ENCODE peak calls at places on chromosome 18, in five cellular contexts. One of them, this sample, is unnamed.

GRCh38 chr18:2874765-2875164 is 28.0 kb downstream of the EMILIN2 start:
- DNase-seq in CD8-positive, alpha-beta memory T cell: no peak
- DNase-seq in lower lobe of right lung: no peak
- DNase-seq in IMR-90: no peak
- DNase-seq in upper lobe of right lung: no peak
- DNase-seq in this sample: no peak

GRCh38 chr18:46141199-46141598 is 37.0 kb downstream of the HAUS1 start:
- DNase-seq in CD8-positive, alpha-beta memory T cell: no peak
- DNase-seq in lower lobe of right lung: no peak
- DNase-seq in IMR-90: no peak
- DNase-seq in upper lobe of right lung: no peak
- DNase-seq in this sample: peak; percentile 22

GRCh38 chr18:63339920-63340484 is 20.4 kb upstream of the BCL2 start:
- DNase-seq in CD8-positive, alpha-beta memory T cell: peak; percentile 54
- DNase-seq in lower lobe of right lung: no peak
- DNase-seq in IMR-90: peak; percentile 41
- DNase-seq in upper lobe of right lung: no peak
- DNase-seq in this sample: no peak

GRCh38 chr18:54020971-54021370 is 203.5 kb downstream of the MBD2 start:
- DNase-seq in CD8-positive, alpha-beta memory T cell: no peak
- DNase-seq in lower lobe of right lung: no peak
- DNase-seq in IMR-90: no peak
- DNase-seq in upper lobe of right lung: no peak
- DNase-seq in this sample: no peak

GRCh38 chr18:5197032-5197434 is at the start of gene AKAIN1:
- DNase-seq in CD8-positive, alpha-beta memory T cell: no peak
- DNase-seq in lower lobe of right lung: no peak
- DNase-seq in IMR-90: peak; percentile 18
- DNase-seq in upper lobe of right lung: peak; percentile 66
- DNase-seq in this sample: no peak

GRCh38 chr18:21099442-21099841 is 12.2 kb downstream of the ROCK1 start:
- DNase-seq in CD8-positive, alpha-beta memory T cell: no peak
- DNase-seq in lower lobe of right lung: no peak
- DNase-seq in IMR-90: no peak
- DNase-seq in upper lobe of right lung: no peak
- DNase-seq in this sample: no peak

GRCh38 chr18:11387880-11388279 is 221.5 kb upstream of the SLC35G4 start:
- DNase-seq in CD8-positive, alpha-beta memory T cell: no peak
- DNase-seq in lower lobe of right lung: no peak
- DNase-seq in IMR-90: peak; percentile 47
- DNase-seq in upper lobe of right lung: no peak
- DNase-seq in this sample: peak; percentile 15

GRCh38 chr18:10169064-10169562 is 255.3 kb downstream of the VAPA start:
- DNase-seq in CD8-positive, alpha-beta memory T cell: no peak
- DNase-seq in lower lobe of right lung: no peak
- DNase-seq in IMR-90: peak; percentile 72
- DNase-seq in upper lobe of right lung: no peak
- DNase-seq in this sample: no peak

GRCh38 chr18:37654034-37654433 is 88.4 kb upstream of the CELF4 start:
- DNase-seq in CD8-positive, alpha-beta memory T cell: no peak
- DNase-seq in lower lobe of right lung: no peak
- DNase-seq in IMR-90: no peak
- DNase-seq in upper lobe of right lung: no peak
- DNase-seq in this sample: no peak

GRCh38 chr18:42064109-42064508 is 109.1 kb downstream of the PIK3C3 start:
- DNase-seq in CD8-positive, alpha-beta memory T cell: no peak
- DNase-seq in lower lobe of right lung: no peak
- DNase-seq in IMR-90: peak; percentile 2
- DNase-seq in upper lobe of right lung: no peak
- DNase-seq in this sample: no peak

GRCh38 chr18:21081425-21081824 is 30.2 kb downstream of the ROCK1 start:
- DNase-seq in CD8-positive, alpha-beta memory T cell: no peak
- DNase-seq in lower lobe of right lung: no peak
- DNase-seq in IMR-90: no peak
- DNase-seq in upper lobe of right lung: no peak
- DNase-seq in this sample: no peak

GRCh38 chr18:79117380-79117779 is 48.2 kb downstream of the ATP9B start:
- DNase-seq in CD8-positive, alpha-beta memory T cell: no peak
- DNase-seq in lower lobe of right lung: peak; percentile 54
- DNase-seq in IMR-90: peak; percentile 18
- DNase-seq in upper lobe of right lung: no peak
- DNase-seq in this sample: no peak

GRCh38 chr18:3663870-3664512 is 214.0 kb downstream of the TGIF1 start:
- DNase-seq in CD8-positive, alpha-beta memory T cell: no peak
- DNase-seq in lower lobe of right lung: no peak
- DNase-seq in IMR-90: no peak
- DNase-seq in upper lobe of right lung: no peak
- DNase-seq in this sample: no peak

GRCh38 chr18:2805970-2806943 is 40.5 kb upstream of the EMILIN2 start:
- DNase-seq in CD8-positive, alpha-beta memory T cell: no peak
- DNase-seq in lower lobe of right lung: no peak
- DNase-seq in IMR-90: peak; percentile 73
- DNase-seq in upper lobe of right lung: no peak
- DNase-seq in this sample: no peak

GRCh38 chr18:61579581-61579980 is 246.4 kb downstream of the CDH20 start:
- DNase-seq in CD8-positive, alpha-beta memory T cell: no peak
- DNase-seq in lower lobe of right lung: no peak
- DNase-seq in IMR-90: no peak
- DNase-seq in upper lobe of right lung: no peak
- DNase-seq in this sample: no peak

GRCh38 chr18:70289351-70290330 is 796 bp downstream of the SOCS6 start:
- DNase-seq in CD8-positive, alpha-beta memory T cell: no peak
- DNase-seq in lower lobe of right lung: peak; percentile 62
- DNase-seq in IMR-90: peak; percentile 31
- DNase-seq in upper lobe of right lung: peak; percentile 77
- DNase-seq in this sample: no peak

GRCh38 chr18:36625386-36625785 is 203.4 kb downstream of the TPGS2 start:
- DNase-seq in CD8-positive, alpha-beta memory T cell: no peak
- DNase-seq in lower lobe of right lung: no peak
- DNase-seq in IMR-90: no peak
- DNase-seq in upper lobe of right lung: no peak
- DNase-seq in this sample: no peak

GRCh38 chr18:55286257-55286825 is 301.7 kb downstream of the TCF4 start:
- DNase-seq in CD8-positive, alpha-beta memory T cell: no peak
- DNase-seq in lower lobe of right lung: no peak
- DNase-seq in IMR-90: no peak
- DNase-seq in upper lobe of right lung: no peak
- DNase-seq in this sample: no peak

GRCh38 chr18:74459877-74460276 is 2.8 kb upstream of the DIPK1C start:
- DNase-seq in CD8-positive, alpha-beta memory T cell: no peak
- DNase-seq in lower lobe of right lung: no peak
- DNase-seq in IMR-90: no peak
- DNase-seq in upper lobe of right lung: no peak
- DNase-seq in this sample: no peak

GRCh38 chr18:9961031-9961430 is 47.2 kb downstream of the VAPA start:
- DNase-seq in CD8-positive, alpha-beta memory T cell: no peak
- DNase-seq in lower lobe of right lung: no peak
- DNase-seq in IMR-90: no peak
- DNase-seq in upper lobe of right lung: no peak
- DNase-seq in this sample: no peak

GRCh38 chr18:28890796-28891195 is 713.9 kb upstream of the CDH2 start:
- DNase-seq in CD8-positive, alpha-beta memory T cell: no peak
- DNase-seq in lower lobe of right lung: no peak
- DNase-seq in IMR-90: no peak
- DNase-seq in upper lobe of right lung: no peak
- DNase-seq in this sample: no peak

GRCh38 chr18:28078298-28078697 is 98.6 kb downstream of the CDH2 start:
- DNase-seq in CD8-positive, alpha-beta memory T cell: no peak
- DNase-seq in lower lobe of right lung: no peak
- DNase-seq in IMR-90: no peak
- DNase-seq in upper lobe of right lung: no peak
- DNase-seq in this sample: no peak

GRCh38 chr18:33536904-33537303 is 41.1 kb upstream of the ASXL3 start:
- DNase-seq in CD8-positive, alpha-beta memory T cell: no peak
- DNase-seq in lower lobe of right lung: no peak
- DNase-seq in IMR-90: no peak
- DNase-seq in upper lobe of right lung: no peak
- DNase-seq in this sample: no peak

GRCh38 chr18:37261988-37262387 is 303.6 kb downstream of the CELF4 start:
- DNase-seq in CD8-positive, alpha-beta memory T cell: peak; percentile 17
- DNase-seq in lower lobe of right lung: peak; percentile 7
- DNase-seq in IMR-90: no peak
- DNase-seq in upper lobe of right lung: no peak
- DNase-seq in this sample: no peak

GRCh38 chr18:57141208-57142129 is 5.4 kb upstream of the BOD1L2 start:
- DNase-seq in CD8-positive, alpha-beta memory T cell: no peak
- DNase-seq in lower lobe of right lung: peak; percentile 56
- DNase-seq in IMR-90: no peak
- DNase-seq in upper lobe of right lung: peak; percentile 73
- DNase-seq in this sample: no peak

GRCh38 chr18:47752796-47753645 is 177.4 kb downstream of the SMAD2 start:
- DNase-seq in CD8-positive, alpha-beta memory T cell: no peak
- DNase-seq in lower lobe of right lung: no peak
- DNase-seq in IMR-90: no peak
- DNase-seq in upper lobe of right lung: no peak
- DNase-seq in this sample: no peak

GRCh38 chr18:3058328-3059191 is 45.6 kb upstream of the LPIN2 start:
- DNase-seq in CD8-positive, alpha-beta memory T cell: no peak
- DNase-seq in lower lobe of right lung: no peak
- DNase-seq in IMR-90: no peak
- DNase-seq in upper lobe of right lung: no peak
- DNase-seq in this sample: no peak

GRCh38 chr18:78777992-78778391 is 201.6 kb upstream of the SALL3 start:
- DNase-seq in CD8-positive, alpha-beta memory T cell: no peak
- DNase-seq in lower lobe of right lung: no peak
- DNase-seq in IMR-90: no peak
- DNase-seq in upper lobe of right lung: no peak
- DNase-seq in this sample: no peak

GRCh38 chr18:3481696-3482210 is 31.8 kb downstream of the TGIF1 start:
- DNase-seq in CD8-positive, alpha-beta memory T cell: no peak
- DNase-seq in lower lobe of right lung: no peak
- DNase-seq in IMR-90: peak; percentile 38
- DNase-seq in upper lobe of right lung: no peak
- DNase-seq in this sample: no peak

GRCh38 chr18:31683106-31683505 is 1.3 kb downstream of the B4GALT6 start:
- DNase-seq in CD8-positive, alpha-beta memory T cell: no peak
- DNase-seq in lower lobe of right lung: no peak
- DNase-seq in IMR-90: no peak
- DNase-seq in upper lobe of right lung: no peak
- DNase-seq in this sample: no peak

GRCh38 chr18:31686572-31686971 is 2.2 kb upstream of the B4GALT6 start:
- DNase-seq in CD8-positive, alpha-beta memory T cell: no peak
- DNase-seq in lower lobe of right lung: no peak
- DNase-seq in IMR-90: no peak
- DNase-seq in upper lobe of right lung: no peak
- DNase-seq in this sample: no peak

GRCh38 chr18:31684279-31685096 is at the start of gene B4GALT6:
- DNase-seq in CD8-positive, alpha-beta memory T cell: peak; percentile 47
- DNase-seq in lower lobe of right lung: peak; percentile 48
- DNase-seq in IMR-90: no peak
- DNase-seq in upper lobe of right lung: peak; percentile 64
- DNase-seq in this sample: peak; percentile 21

GRCh38 chr18:31685097-31686082 is 1.0 kb upstream of the B4GALT6 start:
- DNase-seq in CD8-positive, alpha-beta memory T cell: peak; percentile 57
- DNase-seq in lower lobe of right lung: peak; percentile 71
- DNase-seq in IMR-90: peak; percentile 54
- DNase-seq in upper lobe of right lung: peak; percentile 85
- DNase-seq in this sample: peak; percentile 58

GRCh38 chr18:31683968-31684278 is 458 bp downstream of the B4GALT6 start:
- DNase-seq in CD8-positive, alpha-beta memory T cell: no peak
- DNase-seq in lower lobe of right lung: no peak
- DNase-seq in IMR-90: no peak
- DNase-seq in upper lobe of right lung: no peak
- DNase-seq in this sample: no peak
- H3K27ac ChIP-seq in CD8-positive, alpha-beta memory T cell: no peak overlapping the region
- H3K27ac ChIP-seq in lower lobe of right lung: no peak overlapping the region
- H3K27ac ChIP-seq in IMR-90: no peak overlapping the region
- H3K27ac ChIP-seq in upper lobe of right lung: no peak overlapping the region
- H3K27ac ChIP-seq in this sample: no peak overlapping the region

GRCh38 chr18:475202-475624 is 25.3 kb downstream of the COLEC12 start:
- DNase-seq in CD8-positive, alpha-beta memory T cell: no peak
- DNase-seq in lower lobe of right lung: no peak
- DNase-seq in IMR-90: peak; percentile 78
- DNase-seq in upper lobe of right lung: no peak
- DNase-seq in this sample: no peak
- H3K27ac ChIP-seq in CD8-positive, alpha-beta memory T cell: no peak overlapping the region
- H3K27ac ChIP-seq in lower lobe of right lung: peak overlapping the region; percentile 25
- H3K27ac ChIP-seq in IMR-90: peak overlapping the region; percentile 44
- H3K27ac ChIP-seq in upper lobe of right lung: peak overlapping the region; percentile 47
- H3K27ac ChIP-seq in this sample: no peak overlapping the region

GRCh38 chr18:44696892-44697291 is 16.2 kb downstream of the SETBP1 start:
- DNase-seq in CD8-positive, alpha-beta memory T cell: no peak
- DNase-seq in lower lobe of right lung: no peak
- DNase-seq in IMR-90: no peak
- DNase-seq in upper lobe of right lung: no peak
- DNase-seq in this sample: no peak
- H3K27ac ChIP-seq in CD8-positive, alpha-beta memory T cell: no peak overlapping the region
- H3K27ac ChIP-seq in lower lobe of right lung: no peak overlapping the region
- H3K27ac ChIP-seq in IMR-90: no peak overlapping the region
- H3K27ac ChIP-seq in upper lobe of right lung: no peak overlapping the region
- H3K27ac ChIP-seq in this sample: no peak overlapping the region

GRCh38 chr18:8893221-8893620 is 187.9 kb downstream of the MTCL1 start:
- DNase-seq in CD8-positive, alpha-beta memory T cell: no peak
- DNase-seq in lower lobe of right lung: no peak
- DNase-seq in IMR-90: no peak
- DNase-seq in upper lobe of right lung: no peak
- DNase-seq in this sample: no peak

GRCh38 chr18:8889479-8889878 is 184.1 kb downstream of the MTCL1 start:
- DNase-seq in CD8-positive, alpha-beta memory T cell: no peak
- DNase-seq in lower lobe of right lung: no peak
- DNase-seq in IMR-90: peak; percentile 51
- DNase-seq in upper lobe of right lung: no peak
- DNase-seq in this sample: no peak

GRCh38 chr18:8894823-8895222 is 189.5 kb downstream of the MTCL1 start:
- DNase-seq in CD8-positive, alpha-beta memory T cell: no peak
- DNase-seq in lower lobe of right lung: no peak
- DNase-seq in IMR-90: no peak
- DNase-seq in upper lobe of right lung: no peak
- DNase-seq in this sample: no peak

GRCh38 chr18:8893628-8894231 is 188.4 kb downstream of the MTCL1 start:
- DNase-seq in CD8-positive, alpha-beta memory T cell: no peak
- DNase-seq in lower lobe of right lung: no peak
- DNase-seq in IMR-90: no peak
- DNase-seq in upper lobe of right lung: no peak
- DNase-seq in this sample: no peak

GRCh38 chr18:8890957-8891464 is 185.7 kb downstream of the MTCL1 start:
- DNase-seq in CD8-positive, alpha-beta memory T cell: no peak
- DNase-seq in lower lobe of right lung: no peak
- DNase-seq in IMR-90: peak; percentile 97
- DNase-seq in upper lobe of right lung: no peak
- DNase-seq in this sample: no peak
- H3K27ac ChIP-seq in CD8-positive, alpha-beta memory T cell: peak overlapping the region; percentile 67
- H3K27ac ChIP-seq in lower lobe of right lung: no peak overlapping the region
- H3K27ac ChIP-seq in IMR-90: peak overlapping the region; percentile 75
- H3K27ac ChIP-seq in upper lobe of right lung: no peak overlapping the region
- H3K27ac ChIP-seq in this sample: no peak overlapping the region

GRCh38 chr18:80198391-80198790 is 48.9 kb downstream of the PARD6G start:
- DNase-seq in CD8-positive, alpha-beta memory T cell: no peak
- DNase-seq in lower lobe of right lung: no peak
- DNase-seq in IMR-90: no peak
- DNase-seq in upper lobe of right lung: no peak
- DNase-seq in this sample: no peak
- H3K27ac ChIP-seq in CD8-positive, alpha-beta memory T cell: no peak overlapping the region
- H3K27ac ChIP-seq in lower lobe of right lung: no peak overlapping the region
- H3K27ac ChIP-seq in IMR-90: no peak overlapping the region
- H3K27ac ChIP-seq in upper lobe of right lung: peak overlapping the region; percentile 24
- H3K27ac ChIP-seq in this sample: no peak overlapping the region

GRCh38 chr18:22517356-22517755 is 99.6 kb upstream of the CTAGE1 start:
- DNase-seq in CD8-positive, alpha-beta memory T cell: no peak
- DNase-seq in lower lobe of right lung: no peak
- DNase-seq in IMR-90: no peak
- DNase-seq in upper lobe of right lung: no peak
- DNase-seq in this sample: no peak
- H3K27ac ChIP-seq in CD8-positive, alpha-beta memory T cell: no peak overlapping the region
- H3K27ac ChIP-seq in lower lobe of right lung: no peak overlapping the region
- H3K27ac ChIP-seq in IMR-90: no peak overlapping the region
- H3K27ac ChIP-seq in upper lobe of right lung: no peak overlapping the region
- H3K27ac ChIP-seq in this sample: no peak overlapping the region

This sample was measured in HL-60.